ENCODE peak calls at places on chromosome 16, in six cellular contexts. A, N, H, M, J and G are unnamed samples.

GRCh38 chr16:2860826-2861567 is 3.0 kb upstream of the PRSS22 start:
- DNase-seq in A (no peak), N (peak), H (no peak), M (no peak), J (no peak), G (no peak)

GRCh38 chr16:73033271-73033998 is 14.5 kb downstream of the ZFHX3 start:
- DNase-seq in A (no peak), N (no peak), H (no peak), M (no peak), J (no peak), G (peak)

GRCh38 chr16:12471383-12471782 is 332.3 kb downstream of the CPPED1 start:
- DNase-seq in A (no peak), N (no peak), H (no peak), M (no peak), J (no peak), G (no peak)

GRCh38 chr16:55717326-55717725 is 61.5 kb downstream of the SLC6A2 start:
- DNase-seq in A (no peak), N (no peak), H (no peak), M (no peak), J (no peak), G (no peak)

GRCh38 chr16:46918400-46918799 is 34.2 kb downstream of the GPT2 start:
- DNase-seq in A (no peak), N (no peak), H (no peak), M (no peak), J (no peak), G (no peak)

GRCh38 chr16:67872131-67872630 is 671 bp upstream of the EDC4 start:
- DNase-seq in A (no peak), N (peak), H (no peak), M (no peak), J (no peak), G (no peak)

GRCh38 chr16:50311891-50312501 is 45.6 kb downstream of the ADCY7 start:
- DNase-seq in A (no peak), N (no peak), H (no peak), M (peak), J (peak), G (no peak)

GRCh38 chr16:50814541-50814940 is 72.7 kb downstream of the CYLD start:
- DNase-seq in A (no peak), N (no peak), H (no peak), M (no peak), J (no peak), G (no peak)

GRCh38 chr16:64989050-64989449 is 132.8 kb downstream of the CDH11 start:
- DNase-seq in A (no peak), N (no peak), H (no peak), M (no peak), J (no peak), G (no peak)

GRCh38 chr16:11056090-11056988 is 112.0 kb downstream of the CLEC16A start:
- DNase-seq in A (no peak), N (no peak), H (no peak), M (no peak), J (no peak), G (no peak)

GRCh38 chr16:8931864-8932263 is 31.8 kb downstream of the USP7 start:
- DNase-seq in A (peak), N (peak), H (peak), M (peak), J (peak), G (peak)

GRCh38 chr16:57556941-57557541 is 14.6 kb downstream of the ADGRG5 start:
- DNase-seq in A (no peak), N (no peak), H (no peak), M (no peak), J (no peak), G (no peak)

GRCh38 chr16:28264656-28265055 is 27.7 kb upstream of the SBK1 start:
- DNase-seq in A (peak), N (peak), H (no peak), M (no peak), J (peak), G (no peak)

GRCh38 chr16:87675111-87675510 is 72.8 kb downstream of the JPH3 start:
- DNase-seq in A (no peak), N (no peak), H (no peak), M (no peak), J (no peak), G (no peak)

GRCh38 chr16:27238591-27238990 is 30.0 kb downstream of the NSMCE1 start:
- DNase-seq in A (no peak), N (no peak), H (no peak), M (no peak), J (no peak), G (no peak)

GRCh38 chr16:17475104-17475503 is 4.3 kb upstream of the XYLT1 start:
- DNase-seq in A (no peak), N (no peak), H (no peak), M (peak), J (no peak), G (no peak)

GRCh38 chr16:70687172-70687531 is 1.3 kb upstream of the MTSS2 start:
- DNase-seq in A (no peak), N (peak), H (no peak), M (no peak), J (no peak), G (no peak)

GRCh38 chr16:50311134-50311528 is 44.8 kb downstream of the ADCY7 start:
- DNase-seq in A (no peak), N (no peak), H (no peak), M (peak), J (no peak), G (no peak)

GRCh38 chr16:48035142-48035541 is 120.7 kb downstream of the ABCC12 start:
- DNase-seq in A (no peak), N (no peak), H (no peak), M (no peak), J (no peak), G (no peak)

GRCh38 chr16:23847938-23848337 is 12.2 kb downstream of the PRKCB start:
- DNase-seq in A (no peak), N (peak), H (no peak), M (peak), J (no peak), G (no peak)

GRCh38 chr16:7381671-7382070 is 49.0 kb downstream of the RBFOX1 start:
- DNase-seq in A (no peak), N (no peak), H (no peak), M (no peak), J (no peak), G (no peak)

GRCh38 chr16:68746951-68747350 is 9.9 kb downstream of the CDH1 start:
- DNase-seq in A (no peak), N (no peak), H (no peak), M (no peak), J (no peak), G (no peak)

GRCh38 chr16:28317040-28317880 is 24.9 kb downstream of the SBK1 start:
- DNase-seq in A (peak), N (peak), H (peak), M (peak), J (peak), G (peak)